ENCODE peak calls at places on chromosomes 6 and 20, in four cellular contexts. J is endodermal cell, L is upper lobe of left lung, X is fibroblast of the aortic adventitia. O is an unnamed sample.

GRCh38 chr6:170210651-170211403 is 80.1 kb downstream of the DLL1 start:
- DNase-seq in L (no peak), X (no peak), J (peak), O (no peak)

GRCh38 chr6:28351087-28351486 is 1.3 kb downstream of the ZKSCAN3 start:
- DNase-seq in X (no peak), L (no peak), J (no peak), O (no peak)

GRCh38 chr20:37741560-37741959 is 47.7 kb downstream of the CTNNBL1 start:
- DNase-seq in J (no peak), X (no peak), L (no peak), O (no peak)

GRCh38 chr6:137677714-137678113 is 183.5 kb upstream of the OLIG3 start:
- DNase-seq in X (no peak), L (no peak), J (no peak), O (peak)

GRCh38 chr20:16040742-16041141 is 532.5 kb downstream of the KIF16B start:
- DNase-seq in X (no peak), L (no peak), J (no peak), O (no peak)

GRCh38 chr6:110656492-110656891 is 158.8 kb downstream of the CDK19 start:
- DNase-seq in J (no peak), X (no peak), L (no peak), O (no peak)

GRCh38 chr20:51860015-51860882 is 57.9 kb upstream of the SALL4 start:
- DNase-seq in L (no peak), J (no peak), X (peak), O (peak)

GRCh38 chr6:167706313-167707109 is 120.2 kb upstream of the AFDN start:
- DNase-seq in J (peak), X (no peak), L (peak), O (no peak)

GRCh38 chr6:11710221-11710836 is 68.3 kb downstream of the ADTRP start:
- DNase-seq in L (no peak), X (no peak), J (no peak), O (peak)

GRCh38 chr20:60213126-60213893 is 255.1 kb downstream of the CDH26 start:
- DNase-seq in X (no peak), L (no peak), J (no peak), O (no peak)

GRCh38 chr6:161058746-161059145 is 67.2 kb downstream of the MAP3K4 start:
- DNase-seq in X (no peak), L (no peak), J (no peak), O (no peak)

GRCh38 chr6:20608905-20609304 is 74.6 kb downstream of the CDKAL1 start:
- DNase-seq in X (no peak), L (no peak), J (no peak), O (no peak)

GRCh38 chr6:11025911-11026635 is 18.0 kb downstream of the ELOVL2 start:
- DNase-seq in L (no peak), X (no peak), J (peak), O (no peak)

GRCh38 chr20:59322101-59322500 is 21.7 kb downstream of the EDN3 start:
- DNase-seq in L (no peak), X (no peak), J (no peak), O (no peak)

GRCh38 chr20:52191132-52191435 is 495 bp downstream of the ZFP64 start:
- DNase-seq in X (peak), J (no peak), L (no peak), O (peak)

GRCh38 chr6:154830771-154831170 is 97.6 kb downstream of the SCAF8 start:
- DNase-seq in X (no peak), L (no peak), J (no peak), O (no peak)

GRCh38 chr20:58647162-58647813 is 3.8 kb upstream of the STX16 start:
- DNase-seq in L (no peak), X (no peak), J (peak), O (no peak)

GRCh38 chr6:34246249-34246562 is 2.6 kb downstream of the SMIM29 start:
- DNase-seq in L (no peak), J (no peak), X (no peak), O (no peak)

GRCh38 chr20:47949230-47949629 is 163.9 kb upstream of the SULF2 start:
- DNase-seq in J (no peak), X (no peak), L (no peak), O (peak)

GRCh38 chr20:43015566-43015965 is 174.1 kb downstream of the PTPRT start:
- DNase-seq in J (no peak), L (no peak), X (no peak), O (no peak)

GRCh38 chr20:61387204-61387958 is 135.3 kb downstream of the CDH4 start:
- DNase-seq in L (peak), J (peak), X (peak), O (peak)

GRCh38 chr20:25309395-25310267 is 61.7 kb downstream of the PYGB start:
- DNase-seq in J (no peak), L (no peak), X (peak), O (peak)

GRCh38 chr6:41430875-41431274 is 95.5 kb downstream of the NCR2 start:
- DNase-seq in L (no peak), J (no peak), X (peak), O (peak)

GRCh38 chr20:45545754-45546453 is 1.3 kb downstream of the EPPIN start:
- DNase-seq in X (peak), J (peak), L (no peak), O (peak)

DNA sequence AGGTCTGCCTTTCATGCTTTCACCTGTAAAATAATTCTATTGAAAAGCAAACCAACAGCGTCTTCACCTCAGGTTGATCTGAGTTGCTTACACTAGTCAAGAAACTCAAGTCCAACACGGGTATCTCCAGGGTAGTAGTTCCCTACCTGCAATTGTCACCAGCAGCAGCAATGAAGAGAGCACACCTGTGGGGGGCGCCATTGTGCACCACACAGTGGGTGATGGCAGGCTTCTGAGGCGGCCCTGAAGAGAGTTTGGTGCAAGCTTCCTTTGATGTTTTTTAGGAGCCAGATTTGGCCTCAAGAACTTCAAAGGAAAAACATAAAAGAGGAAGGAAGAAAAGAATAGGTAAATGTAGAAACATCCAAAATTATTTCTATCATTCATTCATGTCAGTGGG is 45.1 kb downstream of the KIAA0319 start:
- DNase-seq in X (no peak), L (no peak), J (peak), O (no peak)
- TF ChIP-seq CTCF in X (no peak), L (no peak), J (peak), O (peak)

DNA sequence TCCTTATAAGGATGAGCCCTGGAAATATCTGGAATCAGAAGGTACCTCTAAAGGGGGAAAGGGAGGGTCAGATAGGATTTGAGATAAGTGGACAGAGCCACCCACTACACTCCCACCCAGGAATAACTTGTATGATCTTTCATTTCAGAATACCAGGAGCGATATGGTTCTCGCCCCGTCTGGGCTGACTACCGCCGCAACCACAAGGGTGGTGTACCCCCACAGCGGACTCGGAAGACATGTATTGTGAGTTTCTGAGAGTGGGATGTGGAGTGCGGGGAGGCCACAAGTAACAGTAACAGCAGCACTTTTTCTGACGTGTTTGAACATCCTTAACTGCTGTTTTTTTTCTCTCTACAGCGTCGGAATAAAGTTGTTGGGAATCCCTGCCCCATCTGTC is 1.9 kb downstream of the MRPS18B start:
- DNase-seq in X (no peak), J (no peak), L (no peak), O (no peak)
- TF ChIP-seq CTCF in X (no peak), J (no peak), L (no peak), O (no peak)

DNA sequence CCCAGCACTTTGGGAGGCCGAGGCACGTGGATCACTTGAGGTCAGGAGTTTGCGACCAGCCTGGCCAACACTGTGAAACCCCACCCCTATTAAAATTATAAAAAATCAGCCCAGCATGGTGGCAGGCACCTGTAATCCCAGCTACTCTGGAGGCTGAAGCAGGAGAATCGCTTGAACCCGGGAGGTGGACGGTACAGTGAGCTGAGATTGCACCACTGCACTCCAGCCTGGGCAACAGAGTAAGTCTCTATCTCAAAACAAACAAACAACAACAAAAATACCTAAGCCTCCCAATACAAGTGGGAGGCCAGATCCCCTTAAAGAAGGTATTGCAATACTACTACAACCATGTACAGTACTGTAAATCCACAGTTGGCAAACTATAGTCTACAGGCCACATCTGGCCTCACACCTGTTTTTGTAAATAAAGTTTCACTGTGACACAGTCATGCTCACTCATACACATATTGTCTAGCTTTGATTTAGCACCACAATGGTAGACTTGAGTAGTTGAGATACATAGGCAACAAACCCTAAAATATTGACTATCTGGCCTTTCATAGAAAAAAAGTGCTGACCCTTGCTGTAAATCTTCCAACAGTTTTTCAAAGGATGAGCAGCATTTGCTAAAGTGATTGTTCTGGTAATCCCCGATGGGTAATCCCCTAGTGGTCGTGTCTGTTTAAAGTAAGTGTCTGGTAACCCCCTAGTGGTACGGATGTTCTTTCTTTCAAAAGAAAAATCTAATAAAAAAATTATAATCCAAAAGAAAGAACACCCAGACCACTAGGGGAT is 202.0 kb downstream of the RNGTT start:
- DNase-seq in J (no peak), L (no peak), X (no peak), O (no peak)
- TF ChIP-seq CTCF in J (peak), L (no peak), X (no peak), O (no peak)

GRCh38 chr6:45990162-45990561 is 25.5 kb downstream of the CLIC5 start:
- DNase-seq in J (no peak), L (no peak), X (no peak), O (no peak)

GRCh38 chr6:45988635-45989034 is 27.0 kb downstream of the CLIC5 start:
- DNase-seq in L (no peak), J (peak), X (no peak), O (no peak)

GRCh38 chr6:45986746-45987274 is 28.9 kb downstream of the CLIC5 start:
- DNase-seq in J (no peak), X (no peak), L (no peak), O (no peak)

GRCh38 chr6:45987866-45988265 is 27.8 kb downstream of the CLIC5 start:
- DNase-seq in J (no peak), X (no peak), L (no peak), O (no peak)

DNA sequence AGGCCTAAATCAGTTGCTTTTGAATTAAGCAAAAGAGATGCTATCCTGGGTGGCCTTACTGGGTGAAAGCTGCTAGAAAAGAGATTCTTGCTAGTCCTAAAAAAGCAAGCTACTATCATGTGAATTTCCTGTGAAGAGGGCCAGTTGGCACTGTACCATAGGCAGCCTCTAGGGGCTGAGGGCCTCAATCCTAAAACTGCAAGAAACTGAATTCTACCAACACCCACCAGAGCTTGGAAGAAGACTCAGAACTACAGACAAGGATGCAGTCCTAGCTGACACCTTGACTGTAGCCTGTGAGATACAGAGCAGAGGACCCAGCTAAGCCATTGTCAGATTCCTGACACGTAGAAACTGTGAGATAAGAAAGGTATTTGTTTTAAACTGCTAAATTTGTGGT is 24.5 kb downstream of the CLIC5 start:
- DNase-seq in X (no peak), L (no peak), J (peak), O (no peak)
- TF ChIP-seq CTCF in X (no peak), L (no peak), J (peak), O (no peak)

O was measured in MCF 10A.